ENCODE peak calls at places on chromosomes 11 and 22, in six cellular contexts. M is lower leg skin, V is PC-3, Y is nephron progenitor cell, I is H9, L is cardiac muscle cell. N is an unnamed sample.

GRCh38 chr22:45036154-45036553 is 26.3 kb upstream of the PHF21B start:
- DNase-seq in M (no peak), V (no peak), Y (no peak), I (no peak), L (peak), N (no peak)

GRCh38 chr11:122981388-122982264 is at the start of gene BSX:
- DNase-seq in M (no peak), V (peak), Y (peak), I (peak), L (peak), N (peak)

GRCh38 chr11:14722507-14722906 is 78.9 kb downstream of the PDE3B start:
- DNase-seq in M (no peak), V (no peak), Y (no peak), I (no peak), L (no peak), N (no peak)

GRCh38 chr11:73236879-73237278 is 18.8 kb downstream of the P2RY2 start:
- DNase-seq in M (no peak), V (peak), Y (peak), I (peak), L (peak), N (no peak)

GRCh38 chr11:44471603-44472002 is 93.9 kb upstream of the CD82 start:
- DNase-seq in M (no peak), V (no peak), Y (no peak), I (no peak), L (no peak), N (no peak)

GRCh38 chr11:76783901-76784813 is 1.0 kb downstream of the TSKU start:
- DNase-seq in M (peak), V (peak), Y (peak), I (peak), L (peak), N (peak)

GRCh38 chr11:1005913-1006312 is 30.6 kb downstream of the MUC6 start:
- DNase-seq in M (no peak), V (no peak), Y (no peak), I (no peak), L (no peak), N (no peak)

GRCh38 chr11:128686045-128686741 is 7.7 kb upstream of the FLI1 start:
- DNase-seq in M (no peak), V (no peak), Y (peak), I (peak), L (no peak), N (no peak)

GRCh38 chr11:17923213-17923612 is 89.6 kb downstream of the SERGEF start:
- DNase-seq in M (no peak), V (no peak), Y (no peak), I (no peak), L (peak), N (no peak)

GRCh38 chr11:95338430-95338991 is 107.5 kb upstream of the SESN3 start:
- DNase-seq in M (no peak), V (no peak), Y (no peak), I (no peak), L (peak), N (peak)

GRCh38 chr22:46673677-46674236 is 53.6 kb downstream of the GRAMD4 start:
- DNase-seq in M (no peak), V (no peak), Y (no peak), I (no peak), L (no peak), N (no peak)

GRCh38 chr11:61309141-61309540 is 14.0 kb upstream of the VWCE start:
- DNase-seq in M (no peak), V (no peak), Y (no peak), I (no peak), L (no peak), N (no peak)

GRCh38 chr11:72840780-72841179 is 26.6 kb downstream of the ATG16L2 start:
- DNase-seq in M (no peak), V (peak), Y (no peak), I (no peak), L (peak), N (no peak)

GRCh38 chr11:85752890-85753581 is 57.9 kb downstream of the SYTL2 start:
- DNase-seq in M (no peak), V (no peak), Y (no peak), I (no peak), L (no peak), N (no peak)

GRCh38 chr11:66069715-66070603 is at the start of gene PACS1:
- DNase-seq in M (peak), V (peak), Y (peak), I (peak), L (peak), N (peak)

GRCh38 chr22:36573815-36574350 is 44.9 kb upstream of the EIF3D start:
- DNase-seq in M (no peak), V (no peak), Y (peak), I (no peak), L (no peak), N (no peak)

GRCh38 chr11:93585758-93586157 is 42.6 kb upstream of the SMCO4 start:
- DNase-seq in M (no peak), V (peak), Y (no peak), I (no peak), L (peak), N (no peak)

GRCh38 chr22:39246690-39247332 is 2.0 kb upstream of the PDGFB start:
- DNase-seq in M (no peak), V (no peak), Y (no peak), I (no peak), L (no peak), N (no peak)

GRCh38 chr11:114818382-114818781 is 140.1 kb downstream of the NXPE2 start:
- DNase-seq in M (no peak), V (no peak), Y (no peak), I (no peak), L (no peak), N (no peak)

GRCh38 chr11:22711880-22712279 is 45.5 kb downstream of the GAS2 start:
- DNase-seq in M (no peak), V (no peak), Y (no peak), I (no peak), L (no peak), N (no peak)

GRCh38 chr22:42077486-42078125 is 1.9 kb upstream of the SMDT1 start:
- DNase-seq in M (peak), V (no peak), Y (no peak), I (no peak), L (no peak), N (no peak)

GRCh38 chr11:69642549-69642912 is 1.6 kb downstream of the CCND1 start:
- DNase-seq in M (no peak), V (no peak), Y (peak), I (peak), L (no peak), N (no peak)

GRCh38 chr11:42249401-42249800 is 789.9 kb upstream of the LRRC4C start:
- DNase-seq in M (no peak), V (no peak), Y (no peak), I (no peak), L (peak), N (no peak)

GRCh38 chr11:70145025-70145529 is 58.0 kb upstream of the FADD start:
- DNase-seq in M (no peak), V (no peak), Y (no peak), I (no peak), L (no peak), N (no peak)

GRCh38 chr11:22769081-22769480 is 60.5 kb downstream of the SVIP start:
- DNase-seq in M (no peak), V (no peak), Y (no peak), I (no peak), L (no peak), N (no peak)

GRCh38 chr11:111123463-111124398 is 121.8 kb upstream of the POU2AF2 start:
- DNase-seq in M (no peak), V (no peak), Y (no peak), I (no peak), L (no peak), N (no peak)

GRCh38 chr11:86904001-86904400 is 51.2 kb downstream of the FZD4 start:
- DNase-seq in M (no peak), V (no peak), Y (no peak), I (no peak), L (no peak), N (no peak)

GRCh38 chr11:96338910-96339703 is 3.9 kb downstream of the MAML2 start:
- DNase-seq in M (peak), V (peak), Y (no peak), I (peak), L (peak), N (no peak)

GRCh38 chr22:34917239-34917638 is 148.7 kb upstream of the ISX start:
- DNase-seq in M (no peak), V (no peak), Y (no peak), I (no peak), L (no peak), N (no peak)

GRCh38 chr11:7016011-7016410 is 4.1 kb downstream of the ZNF214 start:
- DNase-seq in M (no peak), V (no peak), Y (no peak), I (no peak), L (no peak), N (no peak)

GRCh38 chr11:131672191-131672590 is 301.8 kb downstream of the NTM start:
- DNase-seq in M (no peak), V (no peak), Y (no peak), I (no peak), L (peak), N (no peak)

GRCh38 chr11:131674051-131674755 is 303.8 kb downstream of the NTM start:
- DNase-seq in M (peak), V (peak), Y (peak), I (peak), L (peak), N (peak)

GRCh38 chr11:131671320-131671719 is 300.9 kb downstream of the NTM start:
- DNase-seq in M (no peak), V (no peak), Y (no peak), I (no peak), L (no peak), N (no peak)

GRCh38 chr11:131670876-131671275 is 300.5 kb downstream of the NTM start:
- DNase-seq in M (no peak), V (no peak), Y (no peak), I (no peak), L (no peak), N (no peak)

DNA sequence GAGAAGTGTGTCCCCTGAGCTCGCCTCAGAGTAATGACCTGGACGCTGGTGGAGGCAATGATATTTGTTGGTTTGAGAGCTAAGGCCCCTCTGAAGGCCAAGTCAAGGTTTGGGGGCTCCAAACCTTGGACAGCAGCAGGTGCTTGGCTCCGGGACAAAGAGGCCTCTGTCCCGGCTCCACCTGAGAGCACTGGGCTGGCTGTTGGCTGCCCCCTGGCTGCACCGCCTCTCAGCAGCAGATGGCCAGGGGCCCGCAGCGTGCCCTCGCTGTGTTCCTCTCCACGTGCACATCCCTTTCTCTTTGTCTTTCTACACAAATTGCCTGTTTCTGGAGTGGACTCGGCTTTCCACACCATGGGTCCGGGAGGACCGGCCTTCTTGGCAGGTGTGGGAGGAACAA is 301.3 kb downstream of the NTM start:
- DNase-seq in M (no peak), V (no peak), Y (peak), I (peak), L (no peak), N (no peak)
- TF ChIP-seq CTCF in M (no peak), V (no peak), Y (peak), I (peak), L (no peak), N (no peak)

DNA sequence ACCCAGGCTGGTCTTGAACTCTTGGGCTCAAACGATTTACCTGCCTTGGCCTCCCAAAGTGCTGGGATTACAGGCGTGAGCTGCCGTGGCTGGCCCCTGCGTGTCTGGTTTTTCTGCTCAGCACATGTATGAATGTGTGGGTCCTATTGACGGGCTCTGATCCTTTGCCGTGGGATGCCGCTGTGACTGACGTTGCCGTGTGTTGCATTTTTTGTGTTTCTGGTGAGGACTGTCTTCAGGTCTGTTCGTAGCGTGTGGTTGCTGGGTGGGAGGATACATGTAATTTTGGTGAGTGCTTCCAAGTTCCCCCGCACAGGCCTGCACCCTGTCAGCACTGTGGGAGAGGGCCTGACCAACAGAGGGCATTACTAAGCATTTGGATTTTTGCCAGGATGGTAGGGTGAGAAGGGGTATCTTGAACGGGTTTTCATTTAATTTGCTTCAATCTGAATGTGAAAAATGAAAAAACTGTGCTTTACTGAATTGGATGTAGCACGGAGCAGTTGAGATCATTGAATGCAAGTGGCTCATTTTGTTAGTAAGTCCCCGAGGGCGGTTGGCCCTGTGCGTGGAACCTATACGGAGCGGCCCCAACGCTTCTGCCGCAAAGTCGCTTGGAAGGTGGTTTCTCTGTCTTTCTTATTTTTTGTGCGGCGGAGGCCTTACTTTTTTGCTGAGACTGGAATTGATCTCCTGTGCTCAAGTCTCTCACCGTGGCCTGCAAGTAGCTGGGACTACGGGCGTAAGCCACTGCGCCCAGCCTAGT is 8.2 kb downstream of the ZBED4 start:
- DNase-seq in M (no peak), V (no peak), Y (no peak), I (no peak), L (peak), N (no peak)
- TF ChIP-seq CTCF in M (no peak), V (no peak), Y (no peak), I (peak), L (no peak), N (no peak)

GRCh38 chr22:37905534-37906363 is at the start of gene MICALL1:
- DNase-seq in M (peak), V (peak), Y (peak), I (peak), L (peak), N (peak)
- TF ChIP-seq CTCF in M (no peak), V (no peak), Y (no peak), I (peak), L (no peak), N (no peak)

GRCh38 chr11:12798609-12799011 is 124.4 kb downstream of the TEAD1 start:
- DNase-seq in M (no peak), V (no peak), Y (no peak), I (no peak), L (no peak), N (no peak)
- TF ChIP-seq CTCF in M (no peak), V (no peak), Y (no peak), I (no peak), L (no peak), N (no peak)

N was measured in mesothelial cell of epicardium.